ENCODE peak calls at places on chromosomes 12 and 14, in nine cellular contexts. One of them, this sample, is unnamed.
A peak's percentile ranks its signal among the peaks of the same experiment; 100 is the strongest.

GRCh38 chr12:64890873-64891468 is 66.5 kb downstream of the TBC1D30 start:
- DNase-seq in stromal cell of bone marrow: peak; percentile 46
- DNase-seq in central memory CD8-positive, alpha-beta T cell: no peak
- DNase-seq in T-helper 1 cell: peak; percentile 45
- DNase-seq in stimulated activated naive CD8-positive, alpha-beta T cell treated with anti-CD3 and anti-CD28 coated beads, Interleukin-15, Interleukin-2, amounts not matched to agents 100 U/mL and 50 U/mL, for 24 hours: no peak
- DNase-seq in NCI-H2081: peak; percentile 69
- DNase-seq in AG09309: peak; percentile 24
- DNase-seq in transverse colon: no peak
- DNase-seq in iPS DF 19.7: no peak
- DNase-seq in this sample: peak; percentile 63

GRCh38 chr12:44247588-44247987 is 411.7 kb downstream of the TMEM117 start:
- DNase-seq in stromal cell of bone marrow: no peak
- DNase-seq in central memory CD8-positive, alpha-beta T cell: no peak
- DNase-seq in T-helper 1 cell: no peak
- DNase-seq in stimulated activated naive CD8-positive, alpha-beta T cell treated with anti-CD3 and anti-CD28 coated beads, Interleukin-15, Interleukin-2, amounts not matched to agents 100 U/mL and 50 U/mL, for 24 hours: no peak
- DNase-seq in NCI-H2081: no peak
- DNase-seq in AG09309: no peak
- DNase-seq in transverse colon: no peak
- DNase-seq in iPS DF 19.7: peak; percentile 7
- DNase-seq in this sample: no peak

GRCh38 chr12:15530361-15530760 is 208.1 kb downstream of the PTPRO start:
- DNase-seq in stromal cell of bone marrow: no peak
- DNase-seq in central memory CD8-positive, alpha-beta T cell: no peak
- DNase-seq in T-helper 1 cell: no peak
- DNase-seq in stimulated activated naive CD8-positive, alpha-beta T cell treated with anti-CD3 and anti-CD28 coated beads, Interleukin-15, Interleukin-2, amounts not matched to agents 100 U/mL and 50 U/mL, for 24 hours: no peak
- DNase-seq in NCI-H2081: no peak
- DNase-seq in AG09309: no peak
- DNase-seq in transverse colon: no peak
- DNase-seq in iPS DF 19.7: no peak
- DNase-seq in this sample: no peak

GRCh38 chr12:47097276-47097896 is 17.6 kb upstream of the AMIGO2 start:
- DNase-seq in stromal cell of bone marrow: no peak
- DNase-seq in central memory CD8-positive, alpha-beta T cell: no peak
- DNase-seq in T-helper 1 cell: no peak
- DNase-seq in stimulated activated naive CD8-positive, alpha-beta T cell treated with anti-CD3 and anti-CD28 coated beads, Interleukin-15, Interleukin-2, amounts not matched to agents 100 U/mL and 50 U/mL, for 24 hours: no peak
- DNase-seq in NCI-H2081: no peak
- DNase-seq in AG09309: no peak
- DNase-seq in transverse colon: no peak
- DNase-seq in iPS DF 19.7: no peak
- DNase-seq in this sample: peak; percentile 60

GRCh38 chr14:51845811-51846210 is 14.6 kb upstream of the GNG2 start:
- DNase-seq in stromal cell of bone marrow: no peak
- DNase-seq in central memory CD8-positive, alpha-beta T cell: no peak
- DNase-seq in T-helper 1 cell: no peak
- DNase-seq in stimulated activated naive CD8-positive, alpha-beta T cell treated with anti-CD3 and anti-CD28 coated beads, Interleukin-15, Interleukin-2, amounts not matched to agents 100 U/mL and 50 U/mL, for 24 hours: no peak
- DNase-seq in NCI-H2081: no peak
- DNase-seq in AG09309: no peak
- DNase-seq in transverse colon: no peak
- DNase-seq in iPS DF 19.7: no peak
- DNase-seq in this sample: no peak

GRCh38 chr12:11765421-11765816 is 115.9 kb downstream of the ETV6 start:
- DNase-seq in stromal cell of bone marrow: no peak
- DNase-seq in central memory CD8-positive, alpha-beta T cell: no peak
- DNase-seq in T-helper 1 cell: no peak
- DNase-seq in stimulated activated naive CD8-positive, alpha-beta T cell treated with anti-CD3 and anti-CD28 coated beads, Interleukin-15, Interleukin-2, amounts not matched to agents 100 U/mL and 50 U/mL, for 24 hours: no peak
- DNase-seq in NCI-H2081: no peak
- DNase-seq in AG09309: no peak
- DNase-seq in transverse colon: no peak
- DNase-seq in iPS DF 19.7: no peak
- DNase-seq in this sample: no peak

GRCh38 chr12:52805000-52805399 is 8.9 kb downstream of the KRT4 start:
- DNase-seq in stromal cell of bone marrow: no peak
- DNase-seq in central memory CD8-positive, alpha-beta T cell: no peak
- DNase-seq in T-helper 1 cell: no peak
- DNase-seq in stimulated activated naive CD8-positive, alpha-beta T cell treated with anti-CD3 and anti-CD28 coated beads, Interleukin-15, Interleukin-2, amounts not matched to agents 100 U/mL and 50 U/mL, for 24 hours: no peak
- DNase-seq in NCI-H2081: no peak
- DNase-seq in AG09309: no peak
- DNase-seq in transverse colon: no peak
- DNase-seq in iPS DF 19.7: peak; percentile 38
- DNase-seq in this sample: peak; percentile 37

GRCh38 chr12:32917094-32917611 is 20.6 kb upstream of the PKP2 start:
- DNase-seq in stromal cell of bone marrow: peak; percentile 7
- DNase-seq in central memory CD8-positive, alpha-beta T cell: no peak
- DNase-seq in T-helper 1 cell: no peak
- DNase-seq in stimulated activated naive CD8-positive, alpha-beta T cell treated with anti-CD3 and anti-CD28 coated beads, Interleukin-15, Interleukin-2, amounts not matched to agents 100 U/mL and 50 U/mL, for 24 hours: no peak
- DNase-seq in NCI-H2081: no peak
- DNase-seq in AG09309: no peak
- DNase-seq in transverse colon: no peak
- DNase-seq in iPS DF 19.7: no peak
- DNase-seq in this sample: peak; percentile 29

GRCh38 chr12:96237465-96238077 is 43.4 kb downstream of the ELK3 start:
- DNase-seq in stromal cell of bone marrow: peak; percentile 96
- DNase-seq in central memory CD8-positive, alpha-beta T cell: no peak
- DNase-seq in T-helper 1 cell: peak; percentile 62
- DNase-seq in stimulated activated naive CD8-positive, alpha-beta T cell treated with anti-CD3 and anti-CD28 coated beads, Interleukin-15, Interleukin-2, amounts not matched to agents 100 U/mL and 50 U/mL, for 24 hours: peak; percentile 60
- DNase-seq in NCI-H2081: no peak
- DNase-seq in AG09309: peak; percentile 91
- DNase-seq in transverse colon: peak; percentile 59
- DNase-seq in iPS DF 19.7: no peak
- DNase-seq in this sample: no peak

GRCh38 chr12:1993871-1994371 is 10.3 kb downstream of the DCP1B start:
- DNase-seq in stromal cell of bone marrow: peak; percentile 51
- DNase-seq in central memory CD8-positive, alpha-beta T cell: no peak
- DNase-seq in T-helper 1 cell: peak; percentile 67
- DNase-seq in stimulated activated naive CD8-positive, alpha-beta T cell treated with anti-CD3 and anti-CD28 coated beads, Interleukin-15, Interleukin-2, amounts not matched to agents 100 U/mL and 50 U/mL, for 24 hours: no peak
- DNase-seq in NCI-H2081: no peak
- DNase-seq in AG09309: peak; percentile 78
- DNase-seq in transverse colon: peak; percentile 60
- DNase-seq in iPS DF 19.7: no peak
- DNase-seq in this sample: no peak

GRCh38 chr12:66127695-66128094 is 2.9 kb downstream of the LLPH start:
- DNase-seq in stromal cell of bone marrow: no peak
- DNase-seq in central memory CD8-positive, alpha-beta T cell: no peak
- DNase-seq in T-helper 1 cell: no peak
- DNase-seq in stimulated activated naive CD8-positive, alpha-beta T cell treated with anti-CD3 and anti-CD28 coated beads, Interleukin-15, Interleukin-2, amounts not matched to agents 100 U/mL and 50 U/mL, for 24 hours: no peak
- DNase-seq in NCI-H2081: no peak
- DNase-seq in AG09309: no peak
- DNase-seq in transverse colon: no peak
- DNase-seq in iPS DF 19.7: no peak
- DNase-seq in this sample: no peak

GRCh38 chr14:24377660-24378059 is 9.7 kb downstream of the NFATC4 start:
- DNase-seq in stromal cell of bone marrow: no peak
- DNase-seq in central memory CD8-positive, alpha-beta T cell: no peak
- DNase-seq in T-helper 1 cell: no peak
- DNase-seq in stimulated activated naive CD8-positive, alpha-beta T cell treated with anti-CD3 and anti-CD28 coated beads, Interleukin-15, Interleukin-2, amounts not matched to agents 100 U/mL and 50 U/mL, for 24 hours: no peak
- DNase-seq in NCI-H2081: no peak
- DNase-seq in AG09309: no peak
- DNase-seq in transverse colon: no peak
- DNase-seq in iPS DF 19.7: no peak
- DNase-seq in this sample: no peak

GRCh38 chr12:21984375-21984774 is 43.1 kb upstream of the ABCC9 start:
- DNase-seq in stromal cell of bone marrow: no peak
- DNase-seq in central memory CD8-positive, alpha-beta T cell: no peak
- DNase-seq in T-helper 1 cell: no peak
- DNase-seq in stimulated activated naive CD8-positive, alpha-beta T cell treated with anti-CD3 and anti-CD28 coated beads, Interleukin-15, Interleukin-2, amounts not matched to agents 100 U/mL and 50 U/mL, for 24 hours: no peak
- DNase-seq in NCI-H2081: no peak
- DNase-seq in AG09309: no peak
- DNase-seq in transverse colon: no peak
- DNase-seq in iPS DF 19.7: no peak
- DNase-seq in this sample: no peak

GRCh38 chr12:106704081-106704480 is 70.4 kb upstream of the RIC8B start:
- DNase-seq in stromal cell of bone marrow: no peak
- DNase-seq in central memory CD8-positive, alpha-beta T cell: no peak
- DNase-seq in T-helper 1 cell: no peak
- DNase-seq in stimulated activated naive CD8-positive, alpha-beta T cell treated with anti-CD3 and anti-CD28 coated beads, Interleukin-15, Interleukin-2, amounts not matched to agents 100 U/mL and 50 U/mL, for 24 hours: no peak
- DNase-seq in NCI-H2081: no peak
- DNase-seq in AG09309: no peak
- DNase-seq in transverse colon: no peak
- DNase-seq in iPS DF 19.7: no peak
- DNase-seq in this sample: no peak

GRCh38 chr12:133203344-133204263 is 22.3 kb downstream of the ZNF268 start:
- DNase-seq in stromal cell of bone marrow: no peak
- DNase-seq in central memory CD8-positive, alpha-beta T cell: no peak
- DNase-seq in T-helper 1 cell: no peak
- DNase-seq in stimulated activated naive CD8-positive, alpha-beta T cell treated with anti-CD3 and anti-CD28 coated beads, Interleukin-15, Interleukin-2, amounts not matched to agents 100 U/mL and 50 U/mL, for 24 hours: no peak
- DNase-seq in NCI-H2081: no peak
- DNase-seq in AG09309: no peak
- DNase-seq in transverse colon: no peak
- DNase-seq in iPS DF 19.7: no peak
- DNase-seq in this sample: peak; percentile 30

GRCh38 chr14:63840981-63841380 is 11.8 kb upstream of the SYNE2 start:
- DNase-seq in stromal cell of bone marrow: no peak
- DNase-seq in central memory CD8-positive, alpha-beta T cell: peak; percentile 65
- DNase-seq in T-helper 1 cell: peak; percentile 38
- DNase-seq in stimulated activated naive CD8-positive, alpha-beta T cell treated with anti-CD3 and anti-CD28 coated beads, Interleukin-15, Interleukin-2, amounts not matched to agents 100 U/mL and 50 U/mL, for 24 hours: peak; percentile 63
- DNase-seq in NCI-H2081: no peak
- DNase-seq in AG09309: no peak
- DNase-seq in transverse colon: peak; percentile 45
- DNase-seq in iPS DF 19.7: peak; percentile 7
- DNase-seq in this sample: no peak

GRCh38 chr12:115872212-115872611 is 405.3 kb downstream of the MED13L start:
- DNase-seq in stromal cell of bone marrow: no peak
- DNase-seq in central memory CD8-positive, alpha-beta T cell: no peak
- DNase-seq in T-helper 1 cell: no peak
- DNase-seq in stimulated activated naive CD8-positive, alpha-beta T cell treated with anti-CD3 and anti-CD28 coated beads, Interleukin-15, Interleukin-2, amounts not matched to agents 100 U/mL and 50 U/mL, for 24 hours: no peak
- DNase-seq in NCI-H2081: no peak
- DNase-seq in AG09309: no peak
- DNase-seq in transverse colon: no peak
- DNase-seq in iPS DF 19.7: no peak
- DNase-seq in this sample: no peak

GRCh38 chr14:21526672-21527319 is 650 bp upstream of the SALL2 start:
- DNase-seq in stromal cell of bone marrow: no peak
- DNase-seq in central memory CD8-positive, alpha-beta T cell: no peak
- DNase-seq in T-helper 1 cell: no peak
- DNase-seq in stimulated activated naive CD8-positive, alpha-beta T cell treated with anti-CD3 and anti-CD28 coated beads, Interleukin-15, Interleukin-2, amounts not matched to agents 100 U/mL and 50 U/mL, for 24 hours: no peak
- DNase-seq in NCI-H2081: no peak
- DNase-seq in AG09309: no peak
- DNase-seq in transverse colon: no peak
- DNase-seq in iPS DF 19.7: no peak
- DNase-seq in this sample: no peak

GRCh38 chr14:86943391-86944365 is 1049.3 kb downstream of the GALC start:
- DNase-seq in stromal cell of bone marrow: no peak
- DNase-seq in central memory CD8-positive, alpha-beta T cell: no peak
- DNase-seq in T-helper 1 cell: no peak
- DNase-seq in stimulated activated naive CD8-positive, alpha-beta T cell treated with anti-CD3 and anti-CD28 coated beads, Interleukin-15, Interleukin-2, amounts not matched to agents 100 U/mL and 50 U/mL, for 24 hours: no peak
- DNase-seq in NCI-H2081: no peak
- DNase-seq in AG09309: no peak
- DNase-seq in transverse colon: no peak
- DNase-seq in iPS DF 19.7: no peak
- DNase-seq in this sample: no peak